ENCODE peak calls at places on chromosomes 16 and 17, in four cellular contexts. L is GM12878, Z is H1, W is anterior cingulate cortex. U is an unnamed sample.

GRCh38 chr17:13518271-13519000 is 83.3 kb downstream of the HS3ST3A1 start:
- DNase-seq in Z (no peak), L (no peak), W (no peak), U (no peak)

GRCh38 chr16:17382949-17383348 is 87.8 kb downstream of the XYLT1 start:
- DNase-seq in Z (no peak), W (no peak), L (no peak), U (no peak)

GRCh38 chr17:8844229-8845218 is 22.9 kb downstream of the PIK3R6 start:
- DNase-seq in Z (no peak), W (no peak), L (no peak), U (no peak)

GRCh38 chr17:21167303-21167702 is 40.5 kb downstream of the DHRS7B start:
- DNase-seq in L (no peak), Z (no peak), W (no peak), U (no peak)

GRCh38 chr17:44872131-44872768 is 24.6 kb downstream of the HIGD1B start:
- DNase-seq in L (no peak), W (no peak), Z (no peak), U (no peak)

GRCh38 chr17:75490173-75490743 is 25.1 kb downstream of the CASKIN2 start:
- DNase-seq in W (no peak), Z (no peak), L (no peak), U (no peak)

GRCh38 chr17:29369831-29370735 is 20.1 kb upstream of the TAOK1 start:
- DNase-seq in Z (no peak), W (peak), L (peak), U (no peak)

GRCh38 chr16:73054732-73055481 is 7.0 kb upstream of the ZFHX3 start:
- DNase-seq in W (no peak), Z (no peak), L (no peak), U (no peak)

GRCh38 chr17:57110152-57110542 is 25.1 kb downstream of the AKAP1 start:
- DNase-seq in L (no peak), Z (no peak), W (no peak), U (no peak)

GRCh38 chr16:54932737-54933254 is 2.1 kb downstream of the IRX5 start:
- DNase-seq in W (no peak), L (no peak), Z (no peak), U (no peak)

GRCh38 chr17:17354560-17355357 is 51.6 kb downstream of the NT5M start:
- DNase-seq in W (no peak), Z (peak), L (peak), U (peak)

GRCh38 chr17:50977487-50978159 is 111.5 kb upstream of the TOB1 start:
- DNase-seq in W (no peak), L (no peak), Z (no peak), U (no peak)

GRCh38 chr17:34556384-34556783 is 23.0 kb upstream of the TMEM132E start:
- DNase-seq in L (no peak), Z (no peak), W (no peak), U (no peak)

GRCh38 chr17:63700528-63701441 is 860 bp upstream of the LIMD2 start:
- DNase-seq in L (no peak), Z (no peak), W (peak), U (no peak)

GRCh38 chr17:5485270-5486205 is at the start of gene DERL2:
- DNase-seq in Z (no peak), L (no peak), W (no peak), U (no peak)

GRCh38 chr17:38417210-38417951 is 10.9 kb upstream of the ARHGAP23 start:
- DNase-seq in L (no peak), Z (no peak), W (no peak), U (no peak)

GRCh38 chr17:60292697-60293096 is 99.2 kb downstream of the USP32 start:
- DNase-seq in Z (no peak), W (no peak), L (no peak), U (no peak)

GRCh38 chr17:11668633-11669032 is 70.4 kb downstream of the DNAH9 start:
- DNase-seq in L (no peak), W (no peak), Z (peak), U (peak)

GRCh38 chr17:67751101-67752074 is 33.7 kb downstream of the NOL11 start:
- DNase-seq in L (no peak), W (no peak), Z (no peak), U (no peak)

GRCh38 chr16:6019490-6019991 is 921.9 kb upstream of the EEF2KMT start:
- DNase-seq in Z (no peak), L (no peak), W (no peak), U (peak)

GRCh38 chr16:1747934-1748333 is 23.4 kb downstream of the NME3 start:
- DNase-seq in L (no peak), W (no peak), Z (no peak), U (no peak)

GRCh38 chr17:12389421-12389820 is 276.3 kb upstream of the MYOCD start:
- DNase-seq in L (no peak), Z (no peak), W (no peak), U (no peak)

U was measured in NT2/D1.